ENCODE peak calls at places on chromosome 19, in six cellular contexts. P, Y, L, C, W and R are unnamed samples.

GRCh38 chr19:18304496-18305312 is 18.2 kb downstream of the LSM4 start:
- DNase-seq in L (peak; percentile 92), P (peak; percentile 88), C (no peak), W (no peak), Y (peak; percentile 91), R (no peak)

GRCh38 chr19:54388001-54388802 is 23.5 kb upstream of the LAIR1 start:
- DNase-seq in Y (no peak), C (no peak), P (no peak), L (peak; percentile 45), W (no peak), R (no peak)

GRCh38 chr19:13398182-13398581 is 108.1 kb downstream of the CACNA1A start:
- DNase-seq in P (no peak), Y (no peak), C (no peak), W (no peak), L (no peak), R (no peak)

GRCh38 chr19:13788991-13789390 is 6.3 kb upstream of the ZSWIM4 start:
- DNase-seq in Y (peak; percentile 50), P (no peak), C (no peak), L (no peak), W (no peak), R (peak; percentile 80)

GRCh38 chr19:38039966-38040365 is 133.0 kb downstream of the SIPA1L3 start:
- DNase-seq in C (no peak), L (no peak), Y (peak; percentile 82), W (peak; percentile 55), P (no peak), R (peak; percentile 90)

GRCh38 chr19:7126132-7126531 is 56.6 kb downstream of the ZNF557 start:
- DNase-seq in Y (no peak), W (no peak), C (no peak), L (no peak), P (no peak), R (no peak)

GRCh38 chr19:55189424-55189823 is 9.3 kb upstream of the SYT5 start:
- DNase-seq in C (peak; percentile 88), L (no peak), W (peak; percentile 73), P (no peak), Y (peak; percentile 81), R (peak; percentile 68)

GRCh38 chr19:42421591-42422031 is 5.6 kb downstream of the LIPE start:
- DNase-seq in W (no peak), P (no peak), Y (no peak), C (no peak), L (no peak), R (no peak)

GRCh38 chr19:7267792-7268736 is 26.1 kb downstream of the INSR start:
- DNase-seq in W (no peak), Y (no peak), P (no peak), C (no peak), L (no peak), R (no peak)

GRCh38 chr19:47885067-47885463 is 1.1 kb downstream of the SULT2A1 start:
- DNase-seq in W (no peak), C (no peak), L (no peak), Y (no peak), P (no peak), R (no peak)

GRCh38 chr19:48325265-48325910 is at the start of gene EMP3:
- DNase-seq in C (peak; percentile 77), L (peak; percentile 76), P (peak; percentile 75), Y (peak; percentile 88), W (peak; percentile 80), R (peak; percentile 80)

GRCh38 chr19:29836409-29836825 is 24.6 kb downstream of the CCNE1 start:
- DNase-seq in W (no peak), C (no peak), Y (no peak), P (no peak), L (peak; percentile 78), R (no peak)

GRCh38 chr19:7355151-7355845 is 6.6 kb downstream of the ARHGEF18 start:
- DNase-seq in L (no peak), W (no peak), C (no peak), Y (peak; percentile 75), P (no peak), R (no peak)

GRCh38 chr19:1069009-1069779 is 2.2 kb downstream of the ARHGAP45 start:
- DNase-seq in Y (no peak), L (peak; percentile 61), C (no peak), P (no peak), W (no peak), R (no peak)

GRCh38 chr19:50327013-50327412 is 2.2 kb downstream of the KCNC3 start:
- DNase-seq in P (no peak), L (peak; percentile 21), W (no peak), Y (no peak), C (no peak), R (no peak)

GRCh38 chr19:4976412-4977298 is 7.7 kb downstream of the KDM4B start:
- DNase-seq in C (peak; percentile 93), Y (peak; percentile 88), W (peak; percentile 91), L (no peak), P (no peak), R (peak; percentile 91)

GRCh38 chr19:16901491-16902175 is 12.8 kb downstream of the F2RL3 start:
- DNase-seq in L (no peak), P (no peak), C (no peak), W (no peak), Y (no peak), R (no peak)

GRCh38 chr19:47267350-47267759 is 7.3 kb upstream of the INAFM1 start:
- DNase-seq in L (no peak), Y (no peak), C (no peak), W (no peak), P (no peak), R (no peak)

GRCh38 chr19:535017-535835 is 3.7 kb downstream of the CDC34 start:
- DNase-seq in P (no peak), L (no peak), Y (no peak), C (no peak), W (no peak), R (no peak)